ENCODE peak calls at places on chromosomes 5 and 9, in six cellular contexts. One of them, this sample, is unnamed.
A peak's percentile ranks its signal among the peaks of the same experiment; 100 is the strongest.

GRCh38 chr5:22908129-22908528 is 55.0 kb upstream of the CDH12 start:
- DNase-seq in fibroblast of lung: peak; percentile 87
- DNase-seq in left ventricle myocardium inferior: no peak
- DNase-seq in breast epithelium: no peak
- DNase-seq in PC-3: peak; percentile 25
- DNase-seq in heart left ventricle: no peak
- DNase-seq in this sample: no peak

GRCh38 chr5:135439426-135440205 is 7.5 kb downstream of the DCANP1 start:
- DNase-seq in fibroblast of lung: no peak
- DNase-seq in left ventricle myocardium inferior: no peak
- DNase-seq in breast epithelium: no peak
- DNase-seq in PC-3: no peak
- DNase-seq in heart left ventricle: no peak
- DNase-seq in this sample: no peak

GRCh38 chr5:101253096-101253495 is 350.0 kb upstream of the ST8SIA4 start:
- DNase-seq in fibroblast of lung: no peak
- DNase-seq in left ventricle myocardium inferior: no peak
- DNase-seq in breast epithelium: no peak
- DNase-seq in PC-3: no peak
- DNase-seq in heart left ventricle: no peak
- DNase-seq in this sample: no peak

GRCh38 chr5:178777557-178777956 is 47.1 kb upstream of the ZNF354A start:
- DNase-seq in fibroblast of lung: no peak
- DNase-seq in left ventricle myocardium inferior: no peak
- DNase-seq in breast epithelium: no peak
- DNase-seq in PC-3: no peak
- DNase-seq in heart left ventricle: no peak
- DNase-seq in this sample: no peak

GRCh38 chr9:128714586-128715435 is 9.1 kb downstream of the ZDHHC12 start:
- DNase-seq in fibroblast of lung: no peak
- DNase-seq in left ventricle myocardium inferior: no peak
- DNase-seq in breast epithelium: no peak
- DNase-seq in PC-3: no peak
- DNase-seq in heart left ventricle: no peak
- DNase-seq in this sample: no peak

GRCh38 chr9:131337131-131337848 is 47.8 kb downstream of the PLPP7 start:
- DNase-seq in fibroblast of lung: no peak
- DNase-seq in left ventricle myocardium inferior: peak; percentile 3
- DNase-seq in breast epithelium: no peak
- DNase-seq in PC-3: no peak
- DNase-seq in heart left ventricle: no peak
- DNase-seq in this sample: no peak

GRCh38 chr5:57435701-57436134 is 46.9 kb downstream of the ACTBL2 start:
- DNase-seq in fibroblast of lung: peak; percentile 84
- DNase-seq in left ventricle myocardium inferior: no peak
- DNase-seq in breast epithelium: no peak
- DNase-seq in PC-3: peak; percentile 93
- DNase-seq in heart left ventricle: no peak
- DNase-seq in this sample: no peak

GRCh38 chr5:164672931-164673694 is 1167.7 kb downstream of the MAT2B start:
- DNase-seq in fibroblast of lung: peak; percentile 44
- DNase-seq in left ventricle myocardium inferior: no peak
- DNase-seq in breast epithelium: no peak
- DNase-seq in PC-3: peak; percentile 13
- DNase-seq in heart left ventricle: no peak
- DNase-seq in this sample: no peak

GRCh38 chr5:94174748-94175411 is 433.5 kb upstream of the POU5F2 start:
- DNase-seq in fibroblast of lung: peak; percentile 63
- DNase-seq in left ventricle myocardium inferior: no peak
- DNase-seq in breast epithelium: no peak
- DNase-seq in PC-3: peak; percentile 51
- DNase-seq in heart left ventricle: no peak
- DNase-seq in this sample: no peak

GRCh38 chr5:108919591-108920326 is 172.1 kb downstream of the FER start:
- DNase-seq in fibroblast of lung: peak; percentile 27
- DNase-seq in left ventricle myocardium inferior: no peak
- DNase-seq in breast epithelium: no peak
- DNase-seq in PC-3: peak; percentile 54
- DNase-seq in heart left ventricle: no peak
- DNase-seq in this sample: no peak

GRCh38 chr9:92564479-92564878 is 28.7 kb upstream of the ECM2 start:
- DNase-seq in fibroblast of lung: peak; percentile 56
- DNase-seq in left ventricle myocardium inferior: no peak
- DNase-seq in breast epithelium: no peak
- DNase-seq in PC-3: peak; percentile 48
- DNase-seq in heart left ventricle: no peak
- DNase-seq in this sample: no peak

GRCh38 chr9:116497081-116497480 is 190.0 kb upstream of the TRIM32 start:
- DNase-seq in fibroblast of lung: peak; percentile 41
- DNase-seq in left ventricle myocardium inferior: no peak
- DNase-seq in breast epithelium: no peak
- DNase-seq in PC-3: no peak
- DNase-seq in heart left ventricle: peak; percentile 31
- DNase-seq in this sample: no peak

GRCh38 chr5:2752059-2752874 is 790 bp upstream of the IRX2 start:
- DNase-seq in fibroblast of lung: no peak
- DNase-seq in left ventricle myocardium inferior: no peak
- DNase-seq in breast epithelium: peak; percentile 76
- DNase-seq in PC-3: peak; percentile 28
- DNase-seq in heart left ventricle: peak; percentile 58
- DNase-seq in this sample: peak; percentile 87

GRCh38 chr9:27711241-27711640 is 138.0 kb upstream of the C9orf72 start:
- DNase-seq in fibroblast of lung: no peak
- DNase-seq in left ventricle myocardium inferior: no peak
- DNase-seq in breast epithelium: no peak
- DNase-seq in PC-3: no peak
- DNase-seq in heart left ventricle: no peak
- DNase-seq in this sample: no peak

GRCh38 chr9:121353246-121353975 is 16.6 kb downstream of the STOM start:
- DNase-seq in fibroblast of lung: no peak
- DNase-seq in left ventricle myocardium inferior: no peak
- DNase-seq in breast epithelium: no peak
- DNase-seq in PC-3: no peak
- DNase-seq in heart left ventricle: no peak
- DNase-seq in this sample: no peak

GRCh38 chr5:54063817-54064216 is 246.6 kb downstream of the ARL15 start:
- DNase-seq in fibroblast of lung: peak; percentile 71
- DNase-seq in left ventricle myocardium inferior: no peak
- DNase-seq in breast epithelium: no peak
- DNase-seq in PC-3: no peak
- DNase-seq in heart left ventricle: no peak
- DNase-seq in this sample: no peak

GRCh38 chr5:141150215-141150992 is 547 bp downstream of the PCDHB6 start:
- DNase-seq in fibroblast of lung: no peak
- DNase-seq in left ventricle myocardium inferior: no peak
- DNase-seq in breast epithelium: no peak
- DNase-seq in PC-3: no peak
- DNase-seq in heart left ventricle: no peak
- DNase-seq in this sample: no peak

GRCh38 chr5:141155540-141156374 is 5.9 kb downstream of the PCDHB6 start:
- DNase-seq in fibroblast of lung: no peak
- DNase-seq in left ventricle myocardium inferior: no peak
- DNase-seq in breast epithelium: no peak
- DNase-seq in PC-3: no peak
- DNase-seq in heart left ventricle: no peak
- DNase-seq in this sample: no peak

GRCh38 chr5:141150993-141151325 is 1.1 kb downstream of the PCDHB6 start:
- DNase-seq in fibroblast of lung: no peak
- DNase-seq in left ventricle myocardium inferior: no peak
- DNase-seq in breast epithelium: no peak
- DNase-seq in PC-3: no peak
- DNase-seq in heart left ventricle: no peak
- DNase-seq in this sample: no peak

GRCh38 chr5:141149812-141150211 is at the start of gene PCDHB6:
- DNase-seq in fibroblast of lung: no peak
- DNase-seq in left ventricle myocardium inferior: no peak
- DNase-seq in breast epithelium: no peak
- DNase-seq in PC-3: no peak
- DNase-seq in heart left ventricle: no peak
- DNase-seq in this sample: no peak
- H3K4me3 ChIP-seq in fibroblast of lung: peak within 1 kb of the TSS; percentile 25
- H3K4me3 ChIP-seq in left ventricle myocardium inferior: peak within 1 kb of the TSS; percentile 37
- H3K4me3 ChIP-seq in breast epithelium: peak within 1 kb of the TSS; percentile 7
- H3K4me3 ChIP-seq in PC-3: no peak within 1 kb of the TSS
- H3K4me3 ChIP-seq in heart left ventricle: peak within 1 kb of the TSS; percentile 9
- H3K4me3 ChIP-seq in this sample: no peak within 1 kb of the TSS

GRCh38 chr9:28770827-28771226 is 1197.5 kb upstream of the C9orf72 start:
- DNase-seq in fibroblast of lung: no peak
- DNase-seq in left ventricle myocardium inferior: no peak
- DNase-seq in breast epithelium: no peak
- DNase-seq in PC-3: no peak
- DNase-seq in heart left ventricle: no peak
- DNase-seq in this sample: no peak
- H3K4me1 ChIP-seq in fibroblast of lung: no peaks in the 10 kb centered on the region
- H3K4me1 ChIP-seq in left ventricle myocardium inferior: no peaks in the 10 kb centered on the region
- H3K4me1 ChIP-seq in breast epithelium: no peaks in the 10 kb centered on the region
- H3K4me1 ChIP-seq in PC-3: no peaks in the 10 kb centered on the region
- H3K4me1 ChIP-seq in heart left ventricle: no peaks in the 10 kb centered on the region
- H3K4me1 ChIP-seq in this sample: no peaks in the 10 kb centered on the region

DNA sequence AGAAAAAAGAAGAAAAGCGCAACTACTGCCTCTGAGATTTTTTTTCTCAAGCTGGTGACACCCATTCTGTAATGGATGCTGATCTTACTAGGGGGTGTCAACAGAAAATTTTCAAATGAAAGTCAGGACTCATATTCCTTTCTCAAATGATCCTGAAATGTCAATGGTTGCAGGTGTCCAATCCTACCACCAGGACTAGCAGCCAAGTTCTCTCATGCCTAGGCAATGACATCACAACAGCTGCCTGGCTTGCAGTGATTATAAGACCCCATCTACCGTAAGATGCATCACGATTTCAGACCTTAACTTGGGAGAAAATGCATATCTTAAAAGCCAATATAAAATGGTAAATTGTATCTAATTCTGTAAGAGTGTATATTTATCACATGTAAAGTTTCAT is 104.6 kb downstream of the DENND1A start:
- DNase-seq in fibroblast of lung: peak; percentile 16
- DNase-seq in left ventricle myocardium inferior: no peak
- DNase-seq in breast epithelium: no peak
- DNase-seq in PC-3: no peak
- DNase-seq in heart left ventricle: no peak
- DNase-seq in this sample: no peak
- TF ChIP-seq CTCF in fibroblast of lung: peak; percentile 25
- TF ChIP-seq CTCF in left ventricle myocardium inferior: peak; percentile 29
- TF ChIP-seq CTCF in breast epithelium: no peak
- TF ChIP-seq CTCF in PC-3: peak; percentile 9
- TF ChIP-seq CTCF in heart left ventricle: no peak
- TF ChIP-seq CTCF in this sample: no peak

GRCh38 chr5:149408252-149409099 is 29.4 kb upstream of the IL17B start:
- DNase-seq in fibroblast of lung: no peak
- DNase-seq in left ventricle myocardium inferior: no peak
- DNase-seq in breast epithelium: no peak
- DNase-seq in PC-3: no peak
- DNase-seq in heart left ventricle: no peak
- DNase-seq in this sample: no peak
- H3K4me3 ChIP-seq in fibroblast of lung: peak overlapping the region; percentile 95
- H3K4me3 ChIP-seq in left ventricle myocardium inferior: peak overlapping the region; percentile 63
- H3K4me3 ChIP-seq in breast epithelium: peak overlapping the region; percentile 42
- H3K4me3 ChIP-seq in PC-3: no peak overlapping the region
- H3K4me3 ChIP-seq in heart left ventricle: peak overlapping the region; percentile 48
- H3K4me3 ChIP-seq in this sample: peak overlapping the region; percentile 35

GRCh38 chr9:137171149-137172063 is at the start of gene TMEM210:
- DNase-seq in fibroblast of lung: no peak
- DNase-seq in left ventricle myocardium inferior: no peak
- DNase-seq in breast epithelium: no peak
- DNase-seq in PC-3: no peak
- DNase-seq in heart left ventricle: no peak
- DNase-seq in this sample: no peak
- H3K4me1 ChIP-seq in fibroblast of lung: no peaks in the 10 kb centered on the region
- H3K4me1 ChIP-seq in left ventricle myocardium inferior: peaks cover 32% of the 10 kb centered on the region
- H3K4me1 ChIP-seq in breast epithelium: peaks cover 40% of the 10 kb centered on the region
- H3K4me1 ChIP-seq in PC-3: no peaks in the 10 kb centered on the region
- H3K4me1 ChIP-seq in heart left ventricle: peaks cover 22% of the 10 kb centered on the region
- H3K4me1 ChIP-seq in this sample: peaks cover 8% of the 10 kb centered on the region

DNA sequence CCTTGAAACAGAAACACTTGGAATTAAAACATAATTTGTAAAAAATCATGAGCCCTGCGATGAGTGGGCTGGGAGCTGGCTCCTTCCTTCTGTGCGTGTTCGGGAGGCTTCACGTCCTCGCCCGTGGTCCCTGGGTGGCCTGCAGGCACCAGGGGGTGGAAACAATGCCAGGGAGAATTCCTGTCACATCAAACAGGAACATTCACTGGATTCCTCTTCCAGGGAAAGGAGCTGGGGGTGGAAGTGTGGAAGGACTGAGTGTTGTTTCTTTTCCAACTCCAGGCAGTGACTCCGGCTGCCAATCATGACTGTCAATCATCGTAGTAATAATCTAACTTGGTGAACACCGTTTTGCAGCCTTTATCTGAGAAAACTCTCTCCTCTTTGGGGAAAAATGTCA is 10.3 kb downstream of the TOR1A start:
- DNase-seq in fibroblast of lung: no peak
- DNase-seq in left ventricle myocardium inferior: no peak
- DNase-seq in breast epithelium: no peak
- DNase-seq in PC-3: no peak
- DNase-seq in heart left ventricle: no peak
- DNase-seq in this sample: no peak
- TF ChIP-seq CTCF in fibroblast of lung: no peak
- TF ChIP-seq CTCF in left ventricle myocardium inferior: no peak
- TF ChIP-seq CTCF in breast epithelium: no peak
- TF ChIP-seq CTCF in PC-3: no peak
- TF ChIP-seq CTCF in heart left ventricle: no peak
- TF ChIP-seq CTCF in this sample: no peak